ENCODE peak calls at places on chromosomes 12 and 14, in eight cellular contexts. E is HTR-8/SVneo; Q is immature natural killer cell; C is NCI-H2171; P is kidney tubule cell; J is HAP-1; H is naive thymus-derived CD8-positive, alpha-beta T cell; F is NCI-H2029 treated with DMSO at 0.1 percent for 48 hours. I is an unnamed sample.
A peak's percentile ranks its signal among the peaks of the same experiment; 100 is the strongest.

GRCh38 chr12:56632701-56633464 is 2.8 kb upstream of the BAZ2A start:
- DNase-seq in C (no peak), E (no peak), P (no peak), F (no peak), Q (no peak), J (no peak), H (no peak), I (no peak)

GRCh38 chr14:102774391-102775153 is 2.7 kb upstream of the TRAF3 start:
- DNase-seq in E (peak; percentile 80), J (peak; percentile 75), Q (peak; percentile 54), F (no peak), P (peak; percentile 89), C (no peak), H (peak; percentile 68), I (peak; percentile 80)

GRCh38 chr14:96254696-96255095 is 1.3 kb upstream of the BDKRB1 start:
- DNase-seq in J (no peak), E (no peak), Q (no peak), F (no peak), P (no peak), C (no peak), H (no peak), I (no peak)

GRCh38 chr12:103821773-103822172 is 19.3 kb downstream of the NT5DC3 start:
- DNase-seq in E (no peak), C (no peak), J (no peak), P (peak; percentile 16), H (no peak), F (no peak), Q (no peak), I (peak; percentile 54)

GRCh38 chr14:100192672-100193416 is 33.4 kb upstream of the DEGS2 start:
- DNase-seq in P (peak; percentile 99), E (peak; percentile 100), C (peak; percentile 100), F (peak; percentile 70), Q (peak; percentile 100), H (peak; percentile 100), J (peak; percentile 100), I (peak; percentile 98)

GRCh38 chr14:74620497-74620921 is 8.5 kb upstream of the LTBP2 start:
- DNase-seq in P (peak; percentile 100), F (no peak), Q (peak; percentile 72), H (no peak), J (no peak), E (peak; percentile 94), C (no peak), I (peak; percentile 97)

GRCh38 chr12:92745874-92746553 is 43.2 kb downstream of the PLEKHG7 start:
- DNase-seq in Q (no peak), C (no peak), J (no peak), P (peak; percentile 86), E (peak; percentile 61), H (no peak), F (no peak), I (peak; percentile 95)

GRCh38 chr12:67942704-67943103 is 46.5 kb upstream of the IFNG-AS1 start:
- DNase-seq in J (no peak), E (no peak), P (no peak), H (no peak), F (no peak), Q (no peak), C (peak; percentile 57), I (no peak)

GRCh38 chr14:67934087-67934486 is 114.5 kb downstream of the RAD51B start:
- DNase-seq in F (peak; percentile 32), J (peak; percentile 60), E (peak; percentile 98), C (peak; percentile 75), Q (peak; percentile 44), H (peak; percentile 13), P (peak; percentile 84), I (peak; percentile 81)

GRCh38 chr14:44586910-44587309 is 79.8 kb upstream of the FSCB start:
- DNase-seq in H (no peak), F (peak; percentile 93), Q (no peak), C (no peak), P (no peak), E (no peak), J (no peak), I (no peak)

GRCh38 chr12:59023861-59024424 is 103.6 kb upstream of the LRIG3 start:
- DNase-seq in J (no peak), Q (no peak), C (no peak), F (no peak), E (no peak), H (no peak), P (no peak), I (peak; percentile 39)

GRCh38 chr12:48279601-48280000 is 71.1 kb downstream of the ZNF641 start:
- DNase-seq in F (no peak), P (no peak), E (no peak), H (no peak), Q (no peak), J (no peak), C (no peak), I (no peak)

GRCh38 chr14:95314609-95315008 is 5.1 kb downstream of the CLMN start:
- DNase-seq in C (no peak), E (peak; percentile 78), Q (no peak), P (peak; percentile 76), J (no peak), H (no peak), F (no peak), I (peak; percentile 6)

GRCh38 chr12:92170050-92170449 is 24.4 kb upstream of the BTG1 start:
- DNase-seq in Q (no peak), J (no peak), H (no peak), C (no peak), F (no peak), P (no peak), E (no peak), I (no peak)

GRCh38 chr12:79634957-79635471 is 55.8 kb downstream of the PAWR start:
- DNase-seq in J (peak; percentile 49), H (no peak), Q (no peak), C (no peak), P (peak; percentile 47), F (no peak), E (no peak), I (peak; percentile 75)

GRCh38 chr12:125533434-125534029 is 468.3 kb downstream of the AACS start:
- DNase-seq in F (no peak), J (peak; percentile 76), E (peak; percentile 14), Q (no peak), P (peak; percentile 6), H (no peak), C (peak; percentile 10), I (no peak)

GRCh38 chr14:71682337-71682736 is 249.9 kb upstream of the RGS6 start:
- DNase-seq in Q (no peak), C (no peak), P (no peak), H (no peak), F (no peak), J (no peak), E (no peak), I (peak; percentile 68)

GRCh38 chr12:48969847-48970701 is 1.5 kb downstream of the WNT10B start:
- DNase-seq in J (no peak), H (peak; percentile 50), Q (peak; percentile 36), E (no peak), F (no peak), C (no peak), P (no peak), I (no peak)

GRCh38 chr12:966715-967114 is 17.2 kb upstream of the RAD52 start:
- DNase-seq in Q (no peak), J (no peak), C (no peak), H (no peak), E (no peak), P (no peak), F (no peak), I (no peak)

GRCh38 chr12:101038289-101038871 is 171.7 kb downstream of the SLC5A8 start:
- DNase-seq in C (no peak), J (no peak), Q (no peak), P (no peak), H (no peak), E (no peak), F (no peak), I (peak; percentile 25)

GRCh38 chr14:63777024-63777423 is 49.2 kb upstream of the SGPP1 start:
- DNase-seq in H (no peak), E (peak; percentile 94), F (no peak), J (no peak), Q (no peak), C (no peak), P (peak; percentile 69), I (peak; percentile 81)

GRCh38 chr14:22040781-22041125 is 367.1 kb upstream of the OR4E1 start:
- DNase-seq in C (no peak), P (no peak), E (no peak), H (no peak), Q (no peak), F (no peak), J (no peak), I (no peak)

GRCh38 chr14:92914087-92914656 is 8.8 kb upstream of the CHGA start:
- DNase-seq in H (peak; percentile 22), J (peak; percentile 75), Q (peak; percentile 8), C (no peak), P (peak; percentile 12), E (no peak), F (no peak), I (peak; percentile 43)

I was measured in EH.